ENCODE peak calls at places on chromosomes 12 and 14, in six cellular contexts. One of them, this sample, is unnamed.

GRCh38 chr12:29639893-29640495 is 142.5 kb upstream of the OVCH1 start:
- DNase-seq in neural progenitor cell: no peak
- DNase-seq in aorta: no peak
- DNase-seq in uterus: no peak
- DNase-seq in effector memory CD4-positive, alpha-beta T cell: no peak
- DNase-seq in ovary: no peak
- DNase-seq in this sample: peak; percentile 58

GRCh38 chr12:82687020-82687951 is 580 bp downstream of the TMTC2 start:
- DNase-seq in ovary: peak; percentile 27
- DNase-seq in aorta: peak; percentile 74
- DNase-seq in neural progenitor cell: peak; percentile 72
- DNase-seq in effector memory CD4-positive, alpha-beta T cell: peak; percentile 42
- DNase-seq in uterus: peak; percentile 33
- DNase-seq in this sample: peak; percentile 60

GRCh38 chr12:101582937-101583336 is 11.8 kb upstream of the MYBPC1 start:
- DNase-seq in uterus: no peak
- DNase-seq in neural progenitor cell: no peak
- DNase-seq in effector memory CD4-positive, alpha-beta T cell: no peak
- DNase-seq in aorta: no peak
- DNase-seq in ovary: no peak
- DNase-seq in this sample: no peak

GRCh38 chr12:94767971-94768370 is 117.6 kb upstream of the TMCC3 start:
- DNase-seq in uterus: no peak
- DNase-seq in effector memory CD4-positive, alpha-beta T cell: no peak
- DNase-seq in neural progenitor cell: no peak
- DNase-seq in aorta: no peak
- DNase-seq in ovary: no peak
- DNase-seq in this sample: no peak

GRCh38 chr14:24185015-24185414 is 3.6 kb downstream of the IPO4 start:
- DNase-seq in uterus: no peak
- DNase-seq in aorta: no peak
- DNase-seq in ovary: no peak
- DNase-seq in effector memory CD4-positive, alpha-beta T cell: no peak
- DNase-seq in neural progenitor cell: no peak
- DNase-seq in this sample: peak; percentile 24

GRCh38 chr12:62438098-62438692 is 28.4 kb upstream of the MON2 start:
- DNase-seq in aorta: no peak
- DNase-seq in ovary: peak; percentile 33
- DNase-seq in neural progenitor cell: peak; percentile 69
- DNase-seq in uterus: peak; percentile 51
- DNase-seq in effector memory CD4-positive, alpha-beta T cell: no peak
- DNase-seq in this sample: peak; percentile 44

GRCh38 chr12:122235741-122236140 is 9.9 kb upstream of the DIABLO start:
- DNase-seq in uterus: no peak
- DNase-seq in neural progenitor cell: no peak
- DNase-seq in aorta: no peak
- DNase-seq in ovary: no peak
- DNase-seq in effector memory CD4-positive, alpha-beta T cell: no peak
- DNase-seq in this sample: no peak

GRCh38 chr12:112798019-112798760 is 6.6 kb downstream of the RPH3A start:
- DNase-seq in uterus: no peak
- DNase-seq in neural progenitor cell: no peak
- DNase-seq in effector memory CD4-positive, alpha-beta T cell: no peak
- DNase-seq in aorta: no peak
- DNase-seq in ovary: no peak
- DNase-seq in this sample: no peak

GRCh38 chr12:77943466-77943865 is 112.8 kb downstream of the NAV3 start:
- DNase-seq in effector memory CD4-positive, alpha-beta T cell: no peak
- DNase-seq in ovary: no peak
- DNase-seq in neural progenitor cell: no peak
- DNase-seq in aorta: no peak
- DNase-seq in uterus: no peak
- DNase-seq in this sample: no peak

GRCh38 chr12:106301611-106302321 is 767 bp upstream of the TCP11L2 start:
- DNase-seq in ovary: no peak
- DNase-seq in effector memory CD4-positive, alpha-beta T cell: peak; percentile 76
- DNase-seq in uterus: peak; percentile 59
- DNase-seq in aorta: no peak
- DNase-seq in neural progenitor cell: peak; percentile 50
- DNase-seq in this sample: no peak

GRCh38 chr12:32400114-32400672 is 835 bp downstream of the FGD4 start:
- DNase-seq in effector memory CD4-positive, alpha-beta T cell: no peak
- DNase-seq in neural progenitor cell: peak; percentile 64
- DNase-seq in aorta: no peak
- DNase-seq in ovary: no peak
- DNase-seq in uterus: no peak
- DNase-seq in this sample: no peak

GRCh38 chr14:104179126-104179525 is 40.7 kb downstream of the KIF26A start:
- DNase-seq in uterus: no peak
- DNase-seq in aorta: no peak
- DNase-seq in ovary: no peak
- DNase-seq in effector memory CD4-positive, alpha-beta T cell: no peak
- DNase-seq in neural progenitor cell: no peak
- DNase-seq in this sample: no peak

GRCh38 chr12:28987538-28988383 is 161.3 kb upstream of the FAR2 start:
- DNase-seq in neural progenitor cell: no peak
- DNase-seq in aorta: no peak
- DNase-seq in ovary: no peak
- DNase-seq in uterus: no peak
- DNase-seq in effector memory CD4-positive, alpha-beta T cell: no peak
- DNase-seq in this sample: no peak

GRCh38 chr12:77060136-77060882 is 5.1 kb downstream of the E2F7 start:
- DNase-seq in effector memory CD4-positive, alpha-beta T cell: no peak
- DNase-seq in aorta: no peak
- DNase-seq in neural progenitor cell: no peak
- DNase-seq in uterus: no peak
- DNase-seq in ovary: no peak
- DNase-seq in this sample: no peak

GRCh38 chr12:95336387-95337067 is 118.9 kb downstream of the VEZT start:
- DNase-seq in neural progenitor cell: peak; percentile 86
- DNase-seq in ovary: peak; percentile 71
- DNase-seq in effector memory CD4-positive, alpha-beta T cell: no peak
- DNase-seq in aorta: peak; percentile 78
- DNase-seq in uterus: peak; percentile 83
- DNase-seq in this sample: peak; percentile 79

GRCh38 chr14:105375635-105376057 is 22.7 kb upstream of the TEX22 start:
- DNase-seq in ovary: no peak
- DNase-seq in neural progenitor cell: no peak
- DNase-seq in uterus: no peak
- DNase-seq in aorta: no peak
- DNase-seq in effector memory CD4-positive, alpha-beta T cell: no peak
- DNase-seq in this sample: peak; percentile 19

GRCh38 chr12:95116773-95117172 is 43.4 kb upstream of the NR2C1 start:
- DNase-seq in neural progenitor cell: no peak
- DNase-seq in ovary: no peak
- DNase-seq in aorta: no peak
- DNase-seq in uterus: no peak
- DNase-seq in effector memory CD4-positive, alpha-beta T cell: no peak
- DNase-seq in this sample: no peak

GRCh38 chr14:85060116-85060515 is 469.8 kb upstream of the FLRT2 start:
- DNase-seq in aorta: no peak
- DNase-seq in uterus: no peak
- DNase-seq in neural progenitor cell: no peak
- DNase-seq in ovary: no peak
- DNase-seq in effector memory CD4-positive, alpha-beta T cell: no peak
- DNase-seq in this sample: no peak

GRCh38 chr14:71466942-71467341 is 465.3 kb upstream of the RGS6 start:
- DNase-seq in uterus: no peak
- DNase-seq in neural progenitor cell: no peak
- DNase-seq in aorta: no peak
- DNase-seq in effector memory CD4-positive, alpha-beta T cell: no peak
- DNase-seq in ovary: no peak
- DNase-seq in this sample: no peak

GRCh38 chr12:26058308-26058707 is 66.5 kb downstream of the BHLHE41 start:
- DNase-seq in aorta: no peak
- DNase-seq in effector memory CD4-positive, alpha-beta T cell: no peak
- DNase-seq in ovary: no peak
- DNase-seq in neural progenitor cell: no peak
- DNase-seq in uterus: no peak
- DNase-seq in this sample: no peak

GRCh38 chr14:102086346-102086971 is 385 bp downstream of the HSP90AA1 start:
- DNase-seq in effector memory CD4-positive, alpha-beta T cell: peak; percentile 63
- DNase-seq in uterus: peak; percentile 45
- DNase-seq in neural progenitor cell: no peak
- DNase-seq in aorta: peak; percentile 86
- DNase-seq in ovary: peak; percentile 54
- DNase-seq in this sample: no peak

GRCh38 chr14:58243790-58244555 is 670 bp upstream of the PSMA3 start:
- DNase-seq in uterus: no peak
- DNase-seq in aorta: no peak
- DNase-seq in neural progenitor cell: peak; percentile 12
- DNase-seq in effector memory CD4-positive, alpha-beta T cell: no peak
- DNase-seq in ovary: no peak
- DNase-seq in this sample: no peak

GRCh38 chr12:47159348-47159747 is 79.6 kb upstream of the AMIGO2 start:
- DNase-seq in effector memory CD4-positive, alpha-beta T cell: no peak
- DNase-seq in aorta: no peak
- DNase-seq in neural progenitor cell: no peak
- DNase-seq in ovary: no peak
- DNase-seq in uterus: no peak
- DNase-seq in this sample: no peak

GRCh38 chr12:24008166-24008565 is 58.7 kb upstream of the SOX5 start:
- DNase-seq in uterus: no peak
- DNase-seq in ovary: no peak
- DNase-seq in effector memory CD4-positive, alpha-beta T cell: no peak
- DNase-seq in aorta: no peak
- DNase-seq in neural progenitor cell: no peak
- DNase-seq in this sample: no peak

GRCh38 chr12:113456761-113457160 is 14.9 kb downstream of the LHX5 start:
- DNase-seq in uterus: no peak
- DNase-seq in aorta: no peak
- DNase-seq in ovary: no peak
- DNase-seq in neural progenitor cell: no peak
- DNase-seq in effector memory CD4-positive, alpha-beta T cell: no peak
- DNase-seq in this sample: no peak

GRCh38 chr12:117152793-117153775 is 37.2 kb downstream of the FBXO21 start:
- DNase-seq in uterus: no peak
- DNase-seq in neural progenitor cell: no peak
- DNase-seq in ovary: peak; percentile 8
- DNase-seq in effector memory CD4-positive, alpha-beta T cell: no peak
- DNase-seq in aorta: no peak
- DNase-seq in this sample: no peak

DNA sequence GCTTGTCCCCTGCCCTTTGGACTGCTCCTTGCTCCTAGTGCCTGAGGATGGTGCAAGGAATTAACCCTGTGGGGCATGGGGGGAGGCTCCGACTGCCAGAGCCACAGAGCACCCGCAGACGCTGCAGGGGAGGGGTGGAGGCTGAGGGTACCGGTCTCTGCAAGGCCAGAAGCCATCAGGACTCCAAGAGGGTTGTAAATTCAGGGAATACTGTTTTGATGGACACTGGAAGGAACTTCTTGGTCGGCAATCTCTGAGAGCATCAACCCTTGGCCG is 16.9 kb upstream of the FIGNL2 start:
- DNase-seq in effector memory CD4-positive, alpha-beta T cell: no peak
- DNase-seq in aorta: peak; percentile 64
- DNase-seq in uterus: no peak
- DNase-seq in neural progenitor cell: no peak
- DNase-seq in ovary: no peak
- DNase-seq in this sample: no peak
- H3K4me1 ChIP-seq in effector memory CD4-positive, alpha-beta T cell: peaks cover 14% of the 10 kb centered on the region
- H3K4me1 ChIP-seq in aorta: no peaks in the 10 kb centered on the region
- H3K4me1 ChIP-seq in uterus: no peaks in the 10 kb centered on the region
- H3K4me1 ChIP-seq in neural progenitor cell: peaks cover 55% of the 10 kb centered on the region
- H3K4me1 ChIP-seq in ovary: peaks cover 3% of the 10 kb centered on the region
- H3K4me1 ChIP-seq in this sample: peaks cover 3% of the 10 kb centered on the region

DNA sequence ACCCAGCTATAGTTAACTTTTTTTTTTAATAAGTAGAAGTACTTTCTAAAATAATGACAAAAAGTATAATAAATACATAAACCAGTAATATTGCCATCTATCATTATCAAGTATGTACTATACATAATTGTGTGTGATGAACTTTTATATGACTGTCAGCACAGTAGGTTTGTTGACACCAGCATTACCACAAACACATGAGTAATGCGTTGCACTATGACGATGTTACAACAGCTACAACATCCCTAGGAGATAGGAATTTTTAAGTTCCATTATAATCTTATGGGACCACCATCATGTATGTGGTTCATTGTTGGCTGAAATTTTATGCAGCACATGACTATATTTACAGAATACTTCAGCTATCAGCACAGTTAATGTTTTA is 62.9 kb upstream of the VSX2 start:
- DNase-seq in uterus: no peak
- DNase-seq in effector memory CD4-positive, alpha-beta T cell: no peak
- DNase-seq in aorta: no peak
- DNase-seq in neural progenitor cell: no peak
- DNase-seq in ovary: no peak
- DNase-seq in this sample: no peak
- H3K27ac ChIP-seq in uterus: no peak overlapping the region
- H3K27ac ChIP-seq in effector memory CD4-positive, alpha-beta T cell: no peak overlapping the region
- H3K27ac ChIP-seq in aorta: no peak overlapping the region
- H3K27ac ChIP-seq in neural progenitor cell: no peak overlapping the region
- H3K27ac ChIP-seq in ovary: no peak overlapping the region
- H3K27ac ChIP-seq in this sample: no peak overlapping the region

GRCh38 chr12:45200497-45201043 is 15.3 kb upstream of the ANO6 start:
- DNase-seq in ovary: no peak
- DNase-seq in neural progenitor cell: no peak
- DNase-seq in aorta: no peak
- DNase-seq in uterus: no peak
- DNase-seq in effector memory CD4-positive, alpha-beta T cell: no peak
- DNase-seq in this sample: no peak

GRCh38 chr12:45203767-45204166 is 12.1 kb upstream of the ANO6 start:
- DNase-seq in uterus: no peak
- DNase-seq in aorta: no peak
- DNase-seq in effector memory CD4-positive, alpha-beta T cell: no peak
- DNase-seq in neural progenitor cell: no peak
- DNase-seq in ovary: no peak
- DNase-seq in this sample: no peak

GRCh38 chr12:45205165-45205825 is 10.6 kb upstream of the ANO6 start:
- DNase-seq in aorta: no peak
- DNase-seq in neural progenitor cell: no peak
- DNase-seq in effector memory CD4-positive, alpha-beta T cell: no peak
- DNase-seq in uterus: no peak
- DNase-seq in ovary: no peak
- DNase-seq in this sample: no peak

GRCh38 chr12:45208604-45209487 is 7.0 kb upstream of the ANO6 start:
- DNase-seq in neural progenitor cell: no peak
- DNase-seq in uterus: no peak
- DNase-seq in ovary: no peak
- DNase-seq in aorta: no peak
- DNase-seq in effector memory CD4-positive, alpha-beta T cell: no peak
- DNase-seq in this sample: no peak

DNA sequence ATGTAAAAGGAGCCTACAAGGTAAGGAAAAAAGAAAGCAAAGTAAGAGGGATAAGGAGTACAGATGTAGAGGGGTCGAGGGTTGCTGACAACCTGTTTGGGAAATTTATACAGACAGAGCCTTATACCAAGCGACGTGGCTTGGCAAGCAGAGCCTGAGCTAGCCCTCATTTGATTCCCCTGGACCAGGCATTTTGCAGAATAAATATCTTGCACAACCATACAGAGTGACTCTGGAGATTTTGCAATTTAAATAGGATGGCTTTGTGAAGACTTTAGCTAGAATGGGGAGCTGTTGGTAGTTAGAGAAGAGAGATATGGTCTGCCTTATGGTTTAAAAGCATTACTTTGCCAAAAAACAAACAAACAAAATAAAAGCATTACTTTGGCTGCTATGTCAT is 11.1 kb upstream of the ANO6 start:
- DNase-seq in aorta: no peak
- DNase-seq in effector memory CD4-positive, alpha-beta T cell: no peak
- DNase-seq in neural progenitor cell: no peak
- DNase-seq in ovary: no peak
- DNase-seq in uterus: no peak
- DNase-seq in this sample: no peak
- H3K4me1 ChIP-seq in aorta: peaks cover 3% of the 10 kb centered on the region
- H3K4me1 ChIP-seq in effector memory CD4-positive, alpha-beta T cell: peaks cover 9% of the 10 kb centered on the region
- H3K4me1 ChIP-seq in neural progenitor cell: no peaks in the 10 kb centered on the region
- H3K4me1 ChIP-seq in ovary: no peaks in the 10 kb centered on the region
- H3K4me1 ChIP-seq in uterus: no peaks in the 10 kb centered on the region
- H3K4me1 ChIP-seq in this sample: no peaks in the 10 kb centered on the region

GRCh38 chr12:108733132-108733531 is 1.8 kb upstream of the CORO1C start:
- DNase-seq in ovary: no peak
- DNase-seq in effector memory CD4-positive, alpha-beta T cell: no peak
- DNase-seq in uterus: no peak
- DNase-seq in aorta: peak; percentile 34
- DNase-seq in neural progenitor cell: no peak
- DNase-seq in this sample: no peak
- H3K27ac ChIP-seq in ovary: peak overlapping the region; percentile 91
- H3K27ac ChIP-seq in effector memory CD4-positive, alpha-beta T cell: no peak overlapping the region
- H3K27ac ChIP-seq in uterus: peak overlapping the region; percentile 96
- H3K27ac ChIP-seq in aorta: peak overlapping the region; percentile 71
- H3K27ac ChIP-seq in neural progenitor cell: no peak overlapping the region
- H3K27ac ChIP-seq in this sample: peak overlapping the region; percentile 51

This sample was measured in right cardiac atrium.